ENCODE peak calls at places on chromosomes 16 and 17, in four cellular contexts. O, L, U and W are unnamed samples. For H3K4me1, the result is how much of the 10 kb centered on the place peaks cover.

GRCh38 chr17:81652901-81653771 is 3.2 kb downstream of the PDE6G start:
- DNase-seq in L (peak), O (no peak), U (no peak), W (no peak)

GRCh38 chr17:78143214-78144145 is 2.7 kb upstream of the C17orf99 start:
- DNase-seq in O (no peak), L (no peak), U (no peak), W (no peak)

GRCh38 chr17:53736516-53737274 is 86.0 kb upstream of the KIF2B start:
- DNase-seq in L (no peak), U (no peak), O (no peak), W (no peak)

GRCh38 chr16:55257971-55258613 is 65.9 kb upstream of the IRX6 start:
- DNase-seq in O (peak), U (peak), L (peak), W (no peak)

GRCh38 chr17:75619506-75620431 is 13.5 kb upstream of the SMIM5 start:
- DNase-seq in U (no peak), L (peak), O (peak), W (no peak)

GRCh38 chr17:266219-266618 is 84.8 kb upstream of the DOC2B start:
- DNase-seq in U (peak), O (no peak), L (no peak), W (peak)

GRCh38 chr16:74064120-74064735 is 232.4 kb upstream of the PSMD7 start:
- DNase-seq in O (no peak), U (no peak), L (no peak), W (no peak)

GRCh38 chr17:39618252-39618913 is 8.4 kb upstream of the PPP1R1B start:
- DNase-seq in O (no peak), U (no peak), L (peak), W (no peak)

GRCh38 chr17:50817142-50817751 is 18.1 kb upstream of the WFIKKN2 start:
- DNase-seq in U (no peak), O (no peak), L (peak), W (peak)

GRCh38 chr17:82287013-82287848 is 13.7 kb upstream of the CSNK1D start:
- DNase-seq in O (no peak), L (no peak), U (no peak), W (no peak)

GRCh38 chr17:353213-353837 is 718 bp upstream of the RPH3AL start:
- DNase-seq in U (no peak), O (no peak), L (no peak), W (no peak)

GRCh38 chr17:77425791-77426641 is 285.2 kb downstream of the SEC14L1 start:
- DNase-seq in O (peak), U (no peak), L (no peak), W (peak)

GRCh38 chr16:82456683-82457082 is 170.1 kb upstream of the CDH13 start:
- DNase-seq in L (peak), O (no peak), U (peak), W (no peak)

GRCh38 chr16:49498241-49499017 is 124.8 kb downstream of the C16orf78 start:
- DNase-seq in U (peak), L (no peak), O (no peak), W (no peak)

GRCh38 chr17:10631048-10631700 is 25.9 kb downstream of the MYH3 start:
- DNase-seq in U (no peak), L (peak), O (no peak), W (no peak)

GRCh38 chr17:80035937-80036714 is at the start of gene CCDC40:
- DNase-seq in O (peak), L (peak), U (peak), W (peak)
- TF ChIP-seq CTCF in O (no peak), L (no peak), U (peak), W (peak)

GRCh38 chr17:4947010-4947410 is 1.3 kb downstream of the PFN1 start:
- DNase-seq in L (no peak), U (no peak), O (peak), W (no peak)
- H3K4me1 ChIP-seq in L (under half), U (under half), O (under half), W (under half)

DNA sequence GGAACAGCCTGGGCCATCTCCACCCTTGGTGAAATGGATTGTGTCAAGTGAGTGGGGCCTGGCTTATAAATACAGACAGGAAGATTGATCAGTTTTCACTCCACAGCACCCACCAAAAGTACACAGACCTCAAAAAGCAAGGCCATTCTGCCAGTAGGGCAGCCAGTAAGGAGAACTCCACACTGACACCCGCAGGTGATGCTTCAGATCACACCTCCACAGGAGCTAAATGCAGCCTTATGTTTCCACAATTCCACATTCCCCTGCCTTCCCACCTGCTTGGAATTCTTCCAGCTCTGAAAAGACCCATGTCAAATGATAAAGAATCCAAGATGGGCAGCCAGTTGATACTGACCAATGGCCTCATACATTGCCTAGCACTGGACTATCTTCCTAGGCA is 191.1 kb downstream of the ZFHX3 start:
- DNase-seq in U (no peak), O (no peak), L (peak), W (no peak)
- TF ChIP-seq CTCF in U (no peak), O (no peak), L (peak), W (no peak)

DNA sequence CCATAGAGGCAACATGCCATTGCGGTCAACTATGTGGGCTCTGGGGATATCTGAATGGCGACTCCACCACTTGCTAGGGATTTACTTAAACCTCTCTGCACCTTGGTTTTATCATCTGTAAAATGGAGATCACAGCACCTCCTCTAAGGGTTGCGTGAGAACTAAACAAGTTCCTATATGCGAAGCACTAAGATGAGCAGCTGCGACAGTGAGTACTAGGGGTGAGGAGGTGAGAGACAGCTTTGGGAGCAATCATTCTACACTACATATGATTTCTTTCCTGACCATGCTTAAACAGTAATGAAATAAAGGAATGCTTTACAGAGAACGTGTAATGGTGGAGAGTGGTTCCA is 61.4 kb downstream of the CREBBP start:
- DNase-seq in L (no peak), O (no peak), U (no peak), W (no peak)
- H3K4me1 ChIP-seq in L (under half), O (half or more), U (under half), W (under half)

DNA sequence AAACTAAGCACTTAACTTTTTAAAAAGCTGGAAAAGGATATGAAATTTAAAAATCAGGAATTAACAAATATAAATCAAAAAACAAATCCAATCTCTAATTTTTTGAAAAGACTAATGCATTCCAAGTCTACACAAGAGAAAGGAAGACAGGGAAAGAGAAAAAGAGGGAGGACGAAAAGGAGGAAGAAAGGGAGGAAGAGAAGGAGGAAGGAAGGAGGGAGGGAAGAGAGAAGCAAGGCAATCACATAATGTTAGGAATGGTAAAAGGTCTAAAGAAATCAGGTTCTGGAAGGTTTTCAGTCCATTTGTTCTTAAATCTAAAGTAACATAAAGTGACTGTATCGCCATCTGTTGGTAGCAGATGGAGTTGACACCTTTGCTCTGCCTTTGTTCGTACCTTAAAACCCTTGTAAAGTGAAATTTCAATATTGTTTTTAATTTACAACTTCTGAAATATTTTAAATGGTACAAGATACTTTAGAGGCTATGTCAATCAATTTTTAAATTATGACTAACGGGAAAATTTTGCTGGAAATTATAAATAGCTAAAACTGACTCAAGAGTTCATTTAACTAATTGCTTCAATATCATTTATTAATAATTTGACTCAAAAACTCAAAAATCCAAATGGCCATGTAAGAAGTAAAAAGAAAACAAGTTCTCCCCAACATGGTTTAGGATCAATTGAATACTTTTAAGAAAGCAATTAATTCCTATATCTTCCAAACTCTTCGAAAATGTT is 20.4 kb upstream of the CDYL2 start:
- DNase-seq in O (no peak), U (no peak), L (peak), W (no peak)
- TF ChIP-seq CTCF in O (peak), U (peak), L (peak), W (no peak)

GRCh38 chr16:70569752-70570151 is 46.1 kb downstream of the SF3B3 start:
- DNase-seq in U (no peak), L (no peak), O (no peak), W (no peak)
- H3K4me1 ChIP-seq in U (under half), L (under half), O (under half), W (under half)

GRCh38 chr16:1823821-1824220 is 2.8 kb downstream of the HAGH start:
- DNase-seq in O (no peak), U (no peak), L (peak), W (no peak)
- TF ChIP-seq CTCF in O (no peak), U (no peak), L (peak), W (no peak)

GRCh38 chr17:58455491-58455890 is 32.7 kb downstream of the HSF5 start:
- DNase-seq in U (no peak), L (no peak), O (no peak), W (no peak)
- H3K4me1 ChIP-seq in U (under half), L (under half), O (under half), W (under half)

DNA sequence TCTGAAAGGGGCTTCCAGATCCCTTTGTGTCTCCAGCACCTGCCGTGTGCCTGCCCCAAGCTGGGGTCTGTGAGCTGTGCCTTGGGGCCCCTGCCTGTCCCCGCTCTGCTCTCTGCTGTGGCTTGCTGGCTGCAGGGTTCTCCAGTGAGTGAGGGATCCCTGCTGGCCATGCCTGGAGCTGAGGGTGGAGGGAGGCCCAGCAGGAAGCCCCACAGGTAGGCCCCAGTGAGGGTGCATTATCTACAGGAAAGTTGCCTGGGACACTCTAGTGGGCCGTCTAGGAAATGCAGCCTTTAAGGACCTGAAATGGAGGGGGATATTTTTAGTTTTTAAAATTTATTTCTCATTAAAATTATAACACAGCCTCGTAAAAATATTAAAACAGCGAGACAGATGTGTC is 50.9 kb downstream of the JPH3 start:
- DNase-seq in O (peak), L (peak), U (no peak), W (no peak)
- TF ChIP-seq CTCF in O (no peak), L (peak), U (no peak), W (no peak)